ENCODE peak calls at places on chromosomes 13 and 19, in nine cellular contexts. J is PC-9, Y is GM23248, R is neural progenitor cell, H is endothelial cell of umbilical vein, U is HCT116, Z is fibroblast of lung, T is OCI-LY7, E is H1. I is an unnamed sample. For H3K79me2, the result is how much of the 10 kb centered on the place peaks cover.

GRCh38 chr19:10669246-10669645 is 15.1 kb downstream of the ILF3 start:
- DNase-seq in R (no peak), Z (no peak), J (no peak), U (no peak), T (no peak), E (no peak), H (no peak), Y (no peak), I (no peak)

GRCh38 chr19:8973501-8974091 is 36.6 kb downstream of the MUC16 start:
- DNase-seq in Z (no peak), T (peak), U (no peak), Y (peak), H (no peak), E (no peak), J (peak), R (peak), I (peak)

GRCh38 chr19:17957149-17957849 is 9.6 kb upstream of the KCNN1 start:
- DNase-seq in R (no peak), Y (no peak), U (no peak), H (no peak), T (no peak), E (no peak), J (no peak), Z (no peak), I (no peak)

GRCh38 chr13:105050696-105051095 is 1484.8 kb downstream of the EFNB2 start:
- DNase-seq in E (no peak), T (no peak), U (no peak), H (no peak), J (no peak), Z (no peak), R (no peak), Y (no peak), I (no peak)

GRCh38 chr13:113354831-113355610 is 8.9 kb downstream of the GRTP1 start:
- DNase-seq in Z (no peak), T (no peak), J (no peak), Y (no peak), H (no peak), E (no peak), R (no peak), U (no peak), I (no peak)

GRCh38 chr13:33577037-33577436 is 240.9 kb upstream of the RFC3 start:
- DNase-seq in J (peak), Z (peak), U (no peak), H (no peak), E (no peak), Y (peak), R (no peak), T (no peak), I (peak)

GRCh38 chr13:65959305-65959704 is 1270.8 kb downstream of the PCDH9 start:
- DNase-seq in T (no peak), E (no peak), U (no peak), J (no peak), Z (no peak), Y (peak), H (no peak), R (no peak), I (no peak)

GRCh38 chr19:12828494-12828893 is 5.9 kb downstream of the RTBDN start:
- DNase-seq in H (no peak), R (peak), Y (peak), E (peak), U (no peak), Z (peak), J (no peak), T (peak), I (peak)

GRCh38 chr13:89900104-89900760 is 1447.3 kb upstream of the MIR17HG start:
- DNase-seq in Y (peak), H (peak), J (no peak), E (no peak), U (no peak), Z (peak), R (no peak), T (no peak), I (no peak)

GRCh38 chr13:39779337-39780270 is 124.1 kb downstream of the COG6 start:
- DNase-seq in E (no peak), Y (peak), J (no peak), R (no peak), T (no peak), U (no peak), H (peak), Z (peak), I (no peak)

GRCh38 chr19:5891938-5892771 is 11.4 kb downstream of the NDUFA11 start:
- DNase-seq in T (peak), J (no peak), Z (peak), R (peak), U (no peak), Y (peak), E (peak), H (peak), I (peak)

DNA sequence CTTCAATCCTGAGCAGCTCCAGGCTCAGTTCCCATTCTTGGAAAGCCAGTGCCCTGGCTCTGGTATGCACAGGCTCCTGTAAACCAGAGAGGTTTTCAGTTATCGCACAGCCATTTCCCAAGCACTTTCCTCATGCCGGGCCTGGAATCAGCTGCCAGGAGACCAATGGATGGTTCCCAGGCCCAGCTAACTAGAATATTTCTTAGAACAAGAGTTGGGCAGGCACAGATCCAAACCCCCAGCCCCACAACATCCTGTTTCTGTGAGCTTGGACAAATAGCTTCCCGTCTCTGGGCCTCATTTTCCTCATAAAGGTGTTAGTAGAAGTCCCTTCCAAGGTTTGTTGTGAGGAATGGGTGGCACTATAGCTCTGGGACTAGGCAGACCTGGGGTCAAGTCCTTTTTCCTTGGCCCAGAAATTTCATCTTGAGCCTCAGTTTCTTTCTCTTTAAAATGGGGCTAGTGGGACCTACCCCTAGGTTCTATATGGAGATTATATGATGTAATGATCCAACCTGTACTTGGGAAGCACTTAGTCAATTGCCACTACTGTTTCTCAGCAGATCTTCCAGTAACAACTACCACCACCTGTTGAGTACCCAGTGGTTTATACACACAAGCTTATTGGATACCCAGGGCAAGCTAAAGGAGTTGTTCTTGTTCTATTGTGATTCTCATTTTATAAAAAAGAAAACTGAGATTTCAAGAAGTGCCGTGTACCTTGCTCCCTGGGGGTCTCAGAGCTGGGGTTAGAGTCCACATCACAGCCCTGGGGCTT is 5.1 kb upstream of the CCDC97 start:
- DNase-seq in Z (no peak), Y (no peak), E (no peak), U (no peak), T (no peak), J (no peak), R (no peak), H (no peak), I (no peak)
- H3K79me2 ChIP-seq in Z (under half), Y (under half), E (under half), U (under half), T (under half), J (under half), R (under half), H (under half), I (under half)

DNA sequence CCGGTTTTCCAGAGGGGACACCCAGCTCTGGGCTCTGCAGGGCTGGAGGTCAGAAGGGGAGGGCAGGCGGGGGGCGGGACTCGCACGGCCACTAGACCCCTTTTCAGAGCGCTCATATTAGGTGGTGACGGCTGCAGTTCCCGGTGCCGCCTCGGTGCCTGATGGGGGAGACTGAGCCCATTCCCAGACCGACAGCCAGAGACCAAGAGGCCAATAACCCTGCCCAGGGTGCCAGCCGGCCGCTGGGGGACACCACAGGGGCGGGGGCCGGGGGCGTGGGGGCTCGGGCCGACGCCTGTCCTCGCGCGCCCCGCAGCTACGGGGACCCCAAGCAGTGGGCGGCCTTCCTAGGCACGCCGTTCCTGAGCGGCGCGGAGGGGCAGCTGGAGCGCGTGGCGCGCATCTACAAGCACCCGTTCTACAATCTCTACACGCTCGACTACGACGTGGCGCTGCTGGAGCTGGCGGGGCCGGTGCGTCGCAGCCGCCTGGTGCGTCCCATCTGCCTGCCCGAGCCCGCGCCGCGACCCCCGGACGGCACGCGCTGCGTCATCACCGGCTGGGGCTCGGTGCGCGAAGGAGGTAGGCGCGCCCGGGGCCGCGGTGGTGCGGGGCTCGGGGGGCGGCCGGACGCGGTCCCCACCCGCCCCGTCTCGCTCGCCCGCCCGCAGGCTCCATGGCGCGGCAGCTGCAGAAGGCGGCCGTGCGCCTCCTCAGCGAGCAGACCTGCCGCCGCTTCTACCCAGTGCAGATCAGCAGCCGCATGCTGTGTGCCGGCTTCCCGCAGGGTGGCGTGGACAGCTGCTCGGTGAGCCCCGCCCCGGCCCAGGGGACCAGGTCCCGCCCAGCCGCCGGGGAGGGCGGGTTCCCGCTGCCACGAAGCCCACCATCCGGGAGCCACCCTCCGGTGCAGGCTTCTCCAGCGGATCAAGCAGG is 2.4 kb downstream of the TIMM13 start:
- DNase-seq in Z (peak), R (peak), E (peak), T (no peak), H (peak), Y (peak), J (no peak), U (no peak), I (peak)
- H3K79me2 ChIP-seq in Z (under half), R (under half), E (under half), T (under half), H (under half), Y (half or more), J (under half), U (under half), I (under half)

DNA sequence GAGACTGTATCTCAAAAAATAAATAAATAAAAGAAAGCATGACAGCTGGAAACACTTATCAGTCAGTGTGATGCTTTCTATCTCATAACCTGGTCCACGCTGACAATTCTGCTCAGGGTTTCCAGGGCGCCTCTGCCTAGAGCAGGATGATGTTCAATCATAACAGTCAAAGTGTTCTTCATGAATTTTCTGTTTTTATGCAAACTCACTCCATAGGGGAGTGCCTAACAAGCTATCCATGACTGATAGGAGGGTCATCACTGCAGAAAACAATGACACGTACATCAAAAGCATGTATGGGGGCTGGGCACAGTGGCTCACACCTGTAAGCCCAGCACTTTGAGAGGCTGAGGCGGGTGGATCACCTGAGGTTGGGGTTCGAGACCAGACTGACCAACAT is 41.4 kb upstream of the ZNF83 start:
- DNase-seq in Y (no peak), J (no peak), T (no peak), R (no peak), Z (no peak), H (no peak), E (no peak), U (no peak), I (no peak)
- H3K79me2 ChIP-seq in Y (half or more), J (under half), T (under half), R (half or more), Z (under half), H (half or more), E (under half), U (half or more), I (half or more)

DNA sequence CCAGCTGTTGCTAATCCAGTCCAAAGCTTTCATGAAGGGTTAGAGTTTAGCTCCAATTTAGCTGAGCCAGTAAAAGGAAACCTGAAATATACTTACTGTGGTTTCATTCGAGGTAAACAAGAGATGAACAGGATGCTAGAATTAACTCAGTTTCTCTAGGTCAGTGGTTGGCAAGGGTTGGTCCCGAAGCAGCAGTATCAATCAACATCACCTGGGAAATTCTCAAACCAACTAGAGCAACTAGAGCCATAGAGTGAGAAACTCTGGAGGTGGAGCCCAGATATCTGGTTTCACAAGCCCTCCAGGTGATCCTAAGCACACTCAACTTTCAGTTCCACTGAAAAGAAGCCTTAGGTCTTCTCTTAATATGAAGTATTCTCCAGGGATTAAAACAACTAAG is 376.7 kb downstream of the OXGR1 start:
- DNase-seq in U (no peak), R (no peak), T (no peak), J (no peak), Z (no peak), H (no peak), Y (no peak), E (no peak), I (no peak)
- H3K79me2 ChIP-seq in U (under half), R (under half), T (under half), J (under half), Z (under half), H (under half), Y (under half), E (under half), I (under half)

GRCh38 chr19:2246801-2247361 is 2.2 kb upstream of the AMH start:
- DNase-seq in J (no peak), U (no peak), T (no peak), Y (peak), R (no peak), H (no peak), E (no peak), Z (peak), I (no peak)

GRCh38 chr19:2246014-2246620 is 3.0 kb upstream of the AMH start:
- DNase-seq in Z (no peak), E (no peak), R (no peak), H (no peak), Y (no peak), J (no peak), T (no peak), U (no peak), I (no peak)

GRCh38 chr19:2244122-2244411 is 5.1 kb upstream of the AMH start:
- DNase-seq in Z (no peak), Y (no peak), J (no peak), T (no peak), R (no peak), U (no peak), H (no peak), E (no peak), I (no peak)

GRCh38 chr19:2244486-2244885 is 4.6 kb upstream of the AMH start:
- DNase-seq in T (no peak), J (no peak), R (no peak), E (no peak), H (no peak), Y (no peak), U (no peak), Z (no peak), I (no peak)

GRCh38 chr19:2245273-2245672 is 3.9 kb upstream of the AMH start:
- DNase-seq in J (no peak), Z (no peak), H (no peak), E (no peak), U (no peak), T (no peak), Y (no peak), R (no peak), I (no peak)
- H3K79me2 ChIP-seq in J (under half), Z (under half), H (under half), E (under half), U (half or more), T (under half), Y (half or more), R (under half), I (half or more)